ENCODE peak calls at places on chromosome 21, in ten cellular contexts. One of them, this sample, is unnamed.

GRCh38 chr21:34022557-34023335 is 50.6 kb upstream of the MRPS6 start:
- DNase-seq in HCT116: no peak
- DNase-seq in breast epithelium: no peak
- DNase-seq in esophagus muscularis mucosa: no peak
- DNase-seq in Panc1: no peak
- DNase-seq in upper lobe of left lung: no peak
- DNase-seq in HL-60: peak; percentile 67
- DNase-seq in transverse colon: no peak
- DNase-seq in suprapubic skin: no peak
- DNase-seq in stomach: no peak
- DNase-seq in this sample: no peak

GRCh38 chr21:37402251-37402867 is 35.8 kb downstream of the DYRK1A start:
- DNase-seq in breast epithelium: no peak
- DNase-seq in Panc1: no peak
- DNase-seq in esophagus muscularis mucosa: no peak
- DNase-seq in HL-60: no peak
- DNase-seq in stomach: no peak
- DNase-seq in suprapubic skin: no peak
- DNase-seq in HCT116: no peak
- DNase-seq in upper lobe of left lung: no peak
- DNase-seq in transverse colon: no peak
- DNase-seq in this sample: no peak

GRCh38 chr21:14591277-14591876 is 45.3 kb upstream of the SAMSN1 start:
- DNase-seq in HCT116: no peak
- DNase-seq in breast epithelium: no peak
- DNase-seq in Panc1: no peak
- DNase-seq in esophagus muscularis mucosa: no peak
- DNase-seq in HL-60: no peak
- DNase-seq in transverse colon: no peak
- DNase-seq in upper lobe of left lung: no peak
- DNase-seq in suprapubic skin: no peak
- DNase-seq in stomach: no peak
- DNase-seq in this sample: no peak

GRCh38 chr21:29817450-29817849 is 122.3 kb downstream of the GRIK1 start:
- DNase-seq in HL-60: no peak
- DNase-seq in transverse colon: no peak
- DNase-seq in esophagus muscularis mucosa: no peak
- DNase-seq in stomach: no peak
- DNase-seq in HCT116: no peak
- DNase-seq in Panc1: no peak
- DNase-seq in breast epithelium: no peak
- DNase-seq in upper lobe of left lung: no peak
- DNase-seq in suprapubic skin: no peak
- DNase-seq in this sample: no peak

GRCh38 chr21:17451364-17451869 is 61.4 kb upstream of the CXADR start:
- DNase-seq in transverse colon: no peak
- DNase-seq in esophagus muscularis mucosa: no peak
- DNase-seq in upper lobe of left lung: no peak
- DNase-seq in Panc1: no peak
- DNase-seq in breast epithelium: no peak
- DNase-seq in HCT116: no peak
- DNase-seq in stomach: no peak
- DNase-seq in suprapubic skin: peak; percentile 65
- DNase-seq in HL-60: peak; percentile 1
- DNase-seq in this sample: no peak

GRCh38 chr21:32044205-32044874 is 171.5 kb downstream of the HUNK start:
- DNase-seq in stomach: no peak
- DNase-seq in transverse colon: no peak
- DNase-seq in upper lobe of left lung: peak; percentile 62
- DNase-seq in Panc1: no peak
- DNase-seq in suprapubic skin: no peak
- DNase-seq in HL-60: no peak
- DNase-seq in breast epithelium: no peak
- DNase-seq in esophagus muscularis mucosa: no peak
- DNase-seq in HCT116: no peak
- DNase-seq in this sample: no peak

GRCh38 chr21:29342394-29342957 is 43.8 kb downstream of the BACH1 start:
- DNase-seq in HCT116: no peak
- DNase-seq in transverse colon: peak; percentile 24
- DNase-seq in Panc1: no peak
- DNase-seq in upper lobe of left lung: peak; percentile 58
- DNase-seq in suprapubic skin: peak; percentile 82
- DNase-seq in stomach: no peak
- DNase-seq in breast epithelium: no peak
- DNase-seq in esophagus muscularis mucosa: no peak
- DNase-seq in HL-60: no peak
- DNase-seq in this sample: no peak

GRCh38 chr21:39319251-39319756 is 5.9 kb upstream of the BRWD1 start:
- DNase-seq in transverse colon: no peak
- DNase-seq in Panc1: no peak
- DNase-seq in breast epithelium: no peak
- DNase-seq in stomach: no peak
- DNase-seq in HCT116: no peak
- DNase-seq in HL-60: no peak
- DNase-seq in upper lobe of left lung: no peak
- DNase-seq in suprapubic skin: no peak
- DNase-seq in esophagus muscularis mucosa: peak; percentile 92
- DNase-seq in this sample: no peak

GRCh38 chr21:35084869-35085268 is 35.8 kb upstream of the RUNX1 start:
- DNase-seq in transverse colon: no peak
- DNase-seq in stomach: no peak
- DNase-seq in esophagus muscularis mucosa: no peak
- DNase-seq in suprapubic skin: no peak
- DNase-seq in HCT116: no peak
- DNase-seq in upper lobe of left lung: no peak
- DNase-seq in Panc1: no peak
- DNase-seq in HL-60: no peak
- DNase-seq in breast epithelium: no peak
- DNase-seq in this sample: no peak

GRCh38 chr21:35083246-35083645 is 34.1 kb upstream of the RUNX1 start:
- DNase-seq in HCT116: no peak
- DNase-seq in upper lobe of left lung: no peak
- DNase-seq in Panc1: no peak
- DNase-seq in stomach: no peak
- DNase-seq in HL-60: no peak
- DNase-seq in breast epithelium: no peak
- DNase-seq in suprapubic skin: no peak
- DNase-seq in transverse colon: no peak
- DNase-seq in esophagus muscularis mucosa: no peak
- DNase-seq in this sample: no peak

GRCh38 chr21:35086357-35086756 is 37.3 kb upstream of the RUNX1 start:
- DNase-seq in suprapubic skin: no peak
- DNase-seq in esophagus muscularis mucosa: no peak
- DNase-seq in upper lobe of left lung: no peak
- DNase-seq in HL-60: no peak
- DNase-seq in transverse colon: no peak
- DNase-seq in stomach: no peak
- DNase-seq in Panc1: no peak
- DNase-seq in HCT116: no peak
- DNase-seq in breast epithelium: no peak
- DNase-seq in this sample: no peak

GRCh38 chr21:35090403-35090802 is 41.3 kb upstream of the RUNX1 start:
- DNase-seq in suprapubic skin: no peak
- DNase-seq in esophagus muscularis mucosa: no peak
- DNase-seq in HCT116: no peak
- DNase-seq in stomach: no peak
- DNase-seq in transverse colon: no peak
- DNase-seq in HL-60: no peak
- DNase-seq in Panc1: no peak
- DNase-seq in upper lobe of left lung: no peak
- DNase-seq in breast epithelium: no peak
- DNase-seq in this sample: no peak

DNA sequence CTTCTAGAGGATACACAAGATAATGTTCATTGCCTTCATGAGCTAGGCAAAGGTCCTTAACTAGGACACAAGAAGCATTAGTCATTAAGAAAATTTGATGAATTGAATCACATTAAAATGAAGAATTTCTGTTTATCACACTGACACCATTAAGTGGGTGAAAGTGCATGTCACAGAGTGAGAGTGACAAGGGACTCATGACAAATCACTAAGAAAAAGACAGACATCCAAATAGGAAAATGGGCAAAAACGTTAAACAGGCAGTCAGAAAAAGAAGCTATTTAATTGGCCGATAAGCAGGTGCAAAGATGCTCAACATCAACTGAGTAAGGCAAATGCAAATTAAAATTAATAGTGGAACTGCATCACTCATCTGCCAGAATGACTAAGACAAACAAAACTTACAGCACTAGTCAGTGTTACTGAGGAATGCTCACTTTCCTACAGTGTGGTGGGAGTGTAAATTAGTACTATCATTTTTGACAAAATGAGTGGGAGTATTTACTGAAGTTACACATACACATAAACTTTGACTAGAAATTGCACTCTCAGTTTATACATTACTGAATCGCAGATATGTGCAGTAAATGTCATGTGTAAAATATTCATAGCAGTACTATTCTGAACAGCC is 39.2 kb upstream of the RUNX1 start:
- DNase-seq in HL-60: no peak
- DNase-seq in transverse colon: no peak
- DNase-seq in Panc1: no peak
- DNase-seq in suprapubic skin: no peak
- DNase-seq in stomach: no peak
- DNase-seq in breast epithelium: no peak
- DNase-seq in HCT116: no peak
- DNase-seq in upper lobe of left lung: no peak
- DNase-seq in esophagus muscularis mucosa: no peak
- DNase-seq in this sample: no peak
- H3K27ac ChIP-seq in HL-60: no peak overlapping the region
- H3K27ac ChIP-seq in transverse colon: no peak overlapping the region
- H3K27ac ChIP-seq in Panc1: no peak overlapping the region
- H3K27ac ChIP-seq in suprapubic skin: no peak overlapping the region
- H3K27ac ChIP-seq in stomach: no peak overlapping the region
- H3K27ac ChIP-seq in breast epithelium: no peak overlapping the region
- H3K27ac ChIP-seq in HCT116: no peak overlapping the region
- H3K27ac ChIP-seq in upper lobe of left lung: no peak overlapping the region
- H3K27ac ChIP-seq in esophagus muscularis mucosa: no peak overlapping the region
- H3K27ac ChIP-seq in this sample: no peak overlapping the region

GRCh38 chr21:26064506-26064905 is 106.1 kb downstream of the APP start:
- DNase-seq in esophagus muscularis mucosa: no peak
- DNase-seq in upper lobe of left lung: no peak
- DNase-seq in HL-60: no peak
- DNase-seq in Panc1: no peak
- DNase-seq in HCT116: no peak
- DNase-seq in breast epithelium: no peak
- DNase-seq in transverse colon: no peak
- DNase-seq in suprapubic skin: no peak
- DNase-seq in stomach: no peak
- DNase-seq in this sample: peak; percentile 65

GRCh38 chr21:26055841-26056264 is 114.7 kb downstream of the APP start:
- DNase-seq in HCT116: no peak
- DNase-seq in transverse colon: no peak
- DNase-seq in upper lobe of left lung: no peak
- DNase-seq in suprapubic skin: no peak
- DNase-seq in HL-60: no peak
- DNase-seq in stomach: no peak
- DNase-seq in Panc1: no peak
- DNase-seq in breast epithelium: no peak
- DNase-seq in esophagus muscularis mucosa: no peak
- DNase-seq in this sample: no peak

GRCh38 chr21:26057488-26058170 is 112.9 kb downstream of the APP start:
- DNase-seq in HL-60: no peak
- DNase-seq in stomach: no peak
- DNase-seq in breast epithelium: no peak
- DNase-seq in upper lobe of left lung: no peak
- DNase-seq in esophagus muscularis mucosa: no peak
- DNase-seq in transverse colon: no peak
- DNase-seq in Panc1: no peak
- DNase-seq in suprapubic skin: no peak
- DNase-seq in HCT116: no peak
- DNase-seq in this sample: no peak

GRCh38 chr21:26060335-26061115 is 110.0 kb downstream of the APP start:
- DNase-seq in HCT116: no peak
- DNase-seq in esophagus muscularis mucosa: no peak
- DNase-seq in transverse colon: no peak
- DNase-seq in Panc1: no peak
- DNase-seq in breast epithelium: no peak
- DNase-seq in stomach: no peak
- DNase-seq in HL-60: no peak
- DNase-seq in suprapubic skin: no peak
- DNase-seq in upper lobe of left lung: no peak
- DNase-seq in this sample: no peak

GRCh38 chr21:26061437-26061836 is 109.1 kb downstream of the APP start:
- DNase-seq in Panc1: no peak
- DNase-seq in HCT116: no peak
- DNase-seq in breast epithelium: no peak
- DNase-seq in transverse colon: no peak
- DNase-seq in esophagus muscularis mucosa: no peak
- DNase-seq in suprapubic skin: no peak
- DNase-seq in stomach: no peak
- DNase-seq in upper lobe of left lung: no peak
- DNase-seq in HL-60: no peak
- DNase-seq in this sample: no peak
- TF ChIP-seq POLR2AphosphoS5 in Panc1: no peak
- TF ChIP-seq POLR2AphosphoS5 in HCT116: no peak
- TF ChIP-seq POLR2AphosphoS5 in breast epithelium: no peak
- TF ChIP-seq POLR2AphosphoS5 in transverse colon: no peak
- TF ChIP-seq POLR2AphosphoS5 in esophagus muscularis mucosa: no peak
- TF ChIP-seq POLR2AphosphoS5 in suprapubic skin: no peak
- TF ChIP-seq POLR2AphosphoS5 in stomach: no peak
- TF ChIP-seq POLR2AphosphoS5 in upper lobe of left lung: no peak
- TF ChIP-seq POLR2AphosphoS5 in HL-60: no peak
- TF ChIP-seq POLR2AphosphoS5 in this sample: no peak

GRCh38 chr21:42525676-42526378 is 12.2 kb downstream of the SLC37A1 start:
- DNase-seq in suprapubic skin: peak; percentile 14
- DNase-seq in upper lobe of left lung: no peak
- DNase-seq in Panc1: no peak
- DNase-seq in HCT116: no peak
- DNase-seq in breast epithelium: no peak
- DNase-seq in HL-60: no peak
- DNase-seq in stomach: no peak
- DNase-seq in esophagus muscularis mucosa: no peak
- DNase-seq in transverse colon: no peak
- DNase-seq in this sample: no peak

GRCh38 chr21:42527127-42527488 is 13.5 kb downstream of the SLC37A1 start:
- DNase-seq in upper lobe of left lung: no peak
- DNase-seq in esophagus muscularis mucosa: no peak
- DNase-seq in HCT116: no peak
- DNase-seq in stomach: no peak
- DNase-seq in transverse colon: no peak
- DNase-seq in suprapubic skin: peak; percentile 62
- DNase-seq in breast epithelium: peak; percentile 13
- DNase-seq in HL-60: no peak
- DNase-seq in Panc1: no peak
- DNase-seq in this sample: no peak

GRCh38 chr21:42525228-42525604 is 11.6 kb downstream of the SLC37A1 start:
- DNase-seq in HL-60: no peak
- DNase-seq in HCT116: no peak
- DNase-seq in upper lobe of left lung: peak; percentile 86
- DNase-seq in Panc1: no peak
- DNase-seq in breast epithelium: no peak
- DNase-seq in stomach: no peak
- DNase-seq in transverse colon: no peak
- DNase-seq in suprapubic skin: no peak
- DNase-seq in esophagus muscularis mucosa: no peak
- DNase-seq in this sample: peak; percentile 37

GRCh38 chr21:42526379-42526727 is 12.7 kb downstream of the SLC37A1 start:
- DNase-seq in stomach: peak; percentile 73
- DNase-seq in esophagus muscularis mucosa: no peak
- DNase-seq in suprapubic skin: peak; percentile 50
- DNase-seq in HL-60: no peak
- DNase-seq in Panc1: no peak
- DNase-seq in breast epithelium: no peak
- DNase-seq in transverse colon: peak; percentile 91
- DNase-seq in HCT116: no peak
- DNase-seq in upper lobe of left lung: no peak
- DNase-seq in this sample: no peak

GRCh38 chr21:42527489-42528158 is 14.0 kb downstream of the SLC37A1 start:
- DNase-seq in upper lobe of left lung: no peak
- DNase-seq in suprapubic skin: peak; percentile 33
- DNase-seq in esophagus muscularis mucosa: no peak
- DNase-seq in Panc1: no peak
- DNase-seq in stomach: no peak
- DNase-seq in HCT116: no peak
- DNase-seq in breast epithelium: no peak
- DNase-seq in transverse colon: no peak
- DNase-seq in HL-60: no peak
- DNase-seq in this sample: no peak
- H3K27ac ChIP-seq in upper lobe of left lung: peak overlapping the region; percentile 54
- H3K27ac ChIP-seq in suprapubic skin: peak overlapping the region; percentile 1
- H3K27ac ChIP-seq in esophagus muscularis mucosa: peak overlapping the region; percentile 17
- H3K27ac ChIP-seq in Panc1: no peak overlapping the region
- H3K27ac ChIP-seq in stomach: peak overlapping the region; percentile 59
- H3K27ac ChIP-seq in HCT116: no peak overlapping the region
- H3K27ac ChIP-seq in breast epithelium: peak overlapping the region; percentile 76
- H3K27ac ChIP-seq in transverse colon: peak overlapping the region; percentile 85
- H3K27ac ChIP-seq in HL-60: no peak overlapping the region
- H3K27ac ChIP-seq in this sample: no peak overlapping the region

DNA sequence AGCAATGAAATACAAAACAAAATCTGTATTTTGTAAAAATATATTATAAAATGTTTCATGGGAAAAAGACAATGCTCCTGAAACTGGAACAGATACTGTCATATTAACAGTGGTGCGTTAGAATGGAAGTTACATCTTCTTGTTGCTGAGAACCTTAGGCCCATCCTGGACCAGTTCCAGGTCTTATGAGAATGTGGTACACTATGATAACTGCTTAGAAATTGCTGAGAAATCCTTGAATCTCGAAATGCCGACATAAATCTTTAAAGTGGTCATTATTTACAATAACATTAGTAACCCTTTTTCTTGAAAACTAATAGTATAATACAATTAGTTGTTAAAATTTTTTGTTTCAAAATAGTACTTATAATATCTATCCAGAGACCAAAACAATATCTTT is 747.9 kb upstream of the NCAM2 start:
- DNase-seq in HCT116: no peak
- DNase-seq in transverse colon: no peak
- DNase-seq in suprapubic skin: no peak
- DNase-seq in HL-60: no peak
- DNase-seq in Panc1: no peak
- DNase-seq in esophagus muscularis mucosa: no peak
- DNase-seq in upper lobe of left lung: no peak
- DNase-seq in breast epithelium: no peak
- DNase-seq in stomach: no peak
- DNase-seq in this sample: no peak
- TF ChIP-seq POLR2AphosphoS5 in HCT116: no peak
- TF ChIP-seq POLR2AphosphoS5 in transverse colon: no peak
- TF ChIP-seq POLR2AphosphoS5 in suprapubic skin: no peak
- TF ChIP-seq POLR2AphosphoS5 in HL-60: no peak
- TF ChIP-seq POLR2AphosphoS5 in Panc1: no peak
- TF ChIP-seq POLR2AphosphoS5 in esophagus muscularis mucosa: no peak
- TF ChIP-seq POLR2AphosphoS5 in upper lobe of left lung: no peak
- TF ChIP-seq POLR2AphosphoS5 in breast epithelium: no peak
- TF ChIP-seq POLR2AphosphoS5 in stomach: no peak
- TF ChIP-seq POLR2AphosphoS5 in this sample: no peak

This sample was measured in GM23338.